ENCODE peak calls at places on chromosomes 16 and 17, in six cellular contexts. Z is H1, Y is IMR-90, E is mesenchymal stem cell, G is trophoblast cell, F is neuronal stem cell. V is an unnamed sample.

GRCh38 chr17:34412965-34413441 is 50.0 kb upstream of the CCL1 start:
- DNase-seq in F (no peak), G (no peak), Y (peak; percentile 22), Z (no peak), E (no peak), V (no peak)

GRCh38 chr17:37476431-37477130 is 13.1 kb upstream of the DUSP14 start:
- DNase-seq in E (peak; percentile 86), G (peak; percentile 87), F (no peak), Z (no peak), Y (peak; percentile 55), V (peak; percentile 44)

GRCh38 chr17:41329279-41329925 is 13.9 kb upstream of the KRTAP17-1 start:
- DNase-seq in E (peak; percentile 51), G (peak; percentile 64), F (peak; percentile 42), Y (peak; percentile 56), Z (peak; percentile 27), V (peak; percentile 62)

GRCh38 chr16:80719573-80719972 is 84.8 kb downstream of the CDYL2 start:
- DNase-seq in F (no peak), G (no peak), Z (no peak), Y (no peak), E (no peak), V (no peak)

GRCh38 chr17:42055003-42055402 is 4.6 kb upstream of the C17orf113 start:
- DNase-seq in E (no peak), F (no peak), G (no peak), Y (no peak), Z (no peak), V (no peak)

GRCh38 chr16:49048557-49048956 is 233.1 kb downstream of the CBLN1 start:
- DNase-seq in F (no peak), E (no peak), Z (no peak), G (no peak), Y (peak; percentile 1), V (peak; percentile 31)

GRCh38 chr16:19601083-19601976 is 45.8 kb downstream of the VPS35L start:
- DNase-seq in Z (no peak), G (peak; percentile 75), Y (peak; percentile 36), E (peak; percentile 47), F (peak; percentile 32), V (peak; percentile 54)

GRCh38 chr17:48470388-48471034 is 40.5 kb upstream of the SKAP1 start:
- DNase-seq in G (peak; percentile 65), F (no peak), Z (no peak), E (peak; percentile 78), Y (peak; percentile 62), V (peak; percentile 39)

GRCh38 chr16:58128721-58129096 is 472 bp downstream of the CFAP20 start:
- DNase-seq in E (peak; percentile 45), Y (no peak), G (no peak), F (no peak), Z (no peak), V (no peak)

GRCh38 chr16:1831537-1832075 is 4.6 kb downstream of the FAHD1 start:
- DNase-seq in Z (no peak), Y (no peak), E (no peak), F (no peak), G (no peak), V (no peak)

GRCh38 chr17:81018044-81018802 is 16.7 kb upstream of the BAIAP2 start:
- DNase-seq in F (peak; percentile 49), Y (peak; percentile 63), Z (no peak), G (peak; percentile 13), E (peak; percentile 52), V (no peak)

GRCh38 chr17:63696381-63696961 is 3.5 kb downstream of the LIMD2 start:
- DNase-seq in Y (no peak), F (peak; percentile 36), E (peak; percentile 47), G (peak; percentile 25), Z (no peak), V (peak; percentile 94)

GRCh38 chr17:2837147-2837561 is 40.9 kb downstream of the RAP1GAP2 start:
- DNase-seq in E (no peak), Y (no peak), G (no peak), F (no peak), Z (no peak), V (no peak)

GRCh38 chr16:7083086-7083485 is 249.6 kb upstream of the RBFOX1 start:
- DNase-seq in G (no peak), E (no peak), Y (no peak), F (no peak), Z (no peak), V (no peak)

GRCh38 chr17:13725286-13725990 is 123.7 kb upstream of the HS3ST3A1 start:
- DNase-seq in F (no peak), E (peak; percentile 73), Y (peak; percentile 57), Z (no peak), G (no peak), V (no peak)

GRCh38 chr17:78378225-78379133 is at the start of gene PGS1:
- DNase-seq in E (peak; percentile 81), F (peak; percentile 58), G (peak; percentile 79), Y (peak; percentile 67), Z (no peak), V (peak; percentile 82)

GRCh38 chr16:10935491-10935890 is 6.8 kb downstream of the DEXI start:
- DNase-seq in G (no peak), F (no peak), Z (no peak), Y (no peak), E (no peak), V (no peak)

GRCh38 chr17:83182620-83183063 is 103.2 kb downstream of the METRNL start:
- DNase-seq in Z (no peak), G (no peak), F (no peak), E (no peak), Y (no peak), V (no peak)

GRCh38 chr16:66517586-66518263 is 32.2 kb downstream of the TK2 start:
- DNase-seq in Z (no peak), E (no peak), G (no peak), F (no peak), Y (no peak), V (no peak)

GRCh38 chr17:39928868-39929651 is 1.5 kb downstream of the LRRC3C start:
- DNase-seq in Y (peak; percentile 96), F (no peak), E (peak; percentile 98), G (no peak), Z (no peak), V (no peak)

GRCh38 chr17:79945591-79946255 is 89.9 kb downstream of the TBC1D16 start:
- DNase-seq in G (no peak), E (no peak), Z (no peak), F (no peak), Y (no peak), V (no peak)

GRCh38 chr17:45584092-45585036 is 93.8 kb upstream of the PLEKHM1 start:
- DNase-seq in G (peak; percentile 21), Z (no peak), F (peak; percentile 68), E (peak; percentile 71), Y (peak; percentile 36), V (peak; percentile 88)
- H3K4ac ChIP-seq in G (peak overlapping the region; percentile 17), Z (peak overlapping the region; percentile 40), F (peak overlapping the region; percentile 23), E (peak overlapping the region; percentile 4), Y (peak overlapping the region; percentile 94), V (peak overlapping the region; percentile 19)

GRCh38 chr17:43213545-43213944 is 1.9 kb downstream of the TMEM106A start:
- DNase-seq in Z (no peak), E (no peak), F (no peak), Y (no peak), G (no peak), V (no peak)

GRCh38 chr17:43211480-43212402 is at the start of gene TMEM106A:
- DNase-seq in G (peak; percentile 96), Z (peak; percentile 34), E (peak; percentile 91), F (peak; percentile 52), Y (peak; percentile 85), V (peak; percentile 87)

GRCh38 chr17:43211123-43211479 is 574 bp upstream of the TMEM106A start:
- DNase-seq in E (no peak), G (peak; percentile 10), Z (no peak), F (no peak), Y (no peak), V (no peak)

GRCh38 chr17:43210576-43210975 is 1.1 kb upstream of the TMEM106A start:
- DNase-seq in F (no peak), Z (no peak), E (no peak), G (peak; percentile 7), Y (no peak), V (no peak)

GRCh38 chr17:43212641-43213490 is 1.2 kb downstream of the TMEM106A start:
- DNase-seq in Y (no peak), Z (no peak), E (no peak), G (peak; percentile 23), F (no peak), V (no peak)
- H3K4me3 ChIP-seq in Y (peak overlapping the region; percentile 74), Z (peak overlapping the region; percentile 59), E (no peak overlapping the region), G (no peak overlapping the region), F (no peak overlapping the region), V (no peak overlapping the region)

DNA sequence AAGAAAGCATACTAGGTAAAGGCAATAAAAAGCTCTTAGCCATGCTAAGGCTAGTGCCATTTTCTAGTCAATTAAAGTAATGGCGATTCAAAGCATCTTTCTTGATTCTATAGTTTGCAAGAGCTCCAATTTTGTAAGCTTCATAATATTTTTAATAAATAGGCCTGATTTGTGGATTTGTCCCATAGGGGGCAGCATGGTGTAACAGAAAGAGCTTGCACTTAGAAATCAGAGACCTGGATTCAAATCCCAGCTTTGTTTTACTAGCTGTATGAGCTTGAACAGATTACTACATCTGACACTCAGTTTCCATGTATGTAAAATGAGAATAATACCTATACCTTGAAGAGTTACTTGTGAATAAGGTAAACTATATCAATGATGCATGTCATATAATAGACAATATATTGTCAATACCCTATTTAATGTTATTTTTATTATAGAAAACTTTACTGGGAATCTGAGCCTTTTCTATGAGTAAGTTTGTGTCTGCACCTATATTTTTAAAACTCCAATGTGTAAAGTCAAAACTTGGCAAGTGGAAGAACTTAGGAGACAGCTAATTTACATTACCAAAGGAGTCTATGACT is 93.6 kb upstream of the NOG start:
- DNase-seq in E (peak; percentile 39), Y (peak; percentile 37), Z (no peak), G (peak; percentile 87), F (no peak), V (peak; percentile 48)
- H3K4ac ChIP-seq in E (no peak overlapping the region), Y (no peak overlapping the region), Z (no peak overlapping the region), G (no peak overlapping the region), F (no peak overlapping the region), V (no peak overlapping the region)

GRCh38 chr17:60744355-60744958 is 66.8 kb downstream of the BCAS3 start:
- DNase-seq in F (no peak), Z (no peak), Y (peak; percentile 24), G (no peak), E (no peak), V (no peak)
- H3K4me3 ChIP-seq in F (no peak overlapping the region), Z (no peak overlapping the region), Y (no peak overlapping the region), G (no peak overlapping the region), E (no peak overlapping the region), V (no peak overlapping the region)

DNA sequence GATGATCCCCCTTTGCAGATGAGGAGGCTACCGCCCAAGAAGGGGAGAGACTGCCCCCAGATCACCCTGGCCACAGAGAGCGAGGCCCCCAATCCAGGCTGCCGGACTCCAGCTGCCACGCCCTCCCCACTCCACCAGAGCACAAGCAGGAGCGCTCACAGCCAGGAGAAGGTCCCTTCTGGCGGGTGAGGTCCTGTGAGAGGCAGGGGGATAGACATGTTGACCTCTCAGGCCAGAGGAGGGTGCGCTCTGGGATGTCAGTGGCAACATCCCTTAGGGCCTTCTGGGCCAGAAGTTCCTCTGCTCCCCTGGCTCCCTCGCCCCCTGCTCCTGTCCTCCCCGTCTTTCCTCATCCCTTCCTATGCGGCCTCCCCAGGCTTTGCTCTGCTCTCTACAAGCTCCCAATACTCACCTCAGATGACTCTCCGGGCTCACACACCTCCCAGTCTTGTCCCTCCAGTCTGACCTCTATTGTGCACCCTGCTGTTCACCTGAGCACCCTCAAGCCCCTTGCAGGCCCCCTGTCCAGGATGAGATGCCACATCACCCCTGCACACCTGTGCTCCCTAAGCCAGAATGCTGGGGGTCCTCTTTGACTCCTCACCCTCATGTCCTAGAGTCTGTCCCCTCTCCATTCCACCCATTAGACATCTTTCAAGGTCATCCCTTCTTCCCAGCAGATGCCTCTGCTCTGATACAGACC is 5.0 kb upstream of the NXPH3 start:
- DNase-seq in F (no peak), Y (no peak), G (no peak), Z (no peak), E (no peak), V (no peak)
- H3K4ac ChIP-seq in F (peak overlapping the region; percentile 6), Y (no peak overlapping the region), G (no peak overlapping the region), Z (no peak overlapping the region), E (no peak overlapping the region), V (no peak overlapping the region)